ENCODE peak calls at places on chromosomes 13 and 19, in six cellular contexts. One of them, this sample, is unnamed. For H3K27me3, the result is how much of the 10 kb centered on the place peaks cover.

GRCh38 chr19:46391296-46392251 is 21.8 kb downstream of the CCDC8 start:
- DNase-seq in IMR-90: no peak
- DNase-seq in H1: no peak
- DNase-seq in neuronal stem cell: no peak
- DNase-seq in trophoblast cell: no peak
- DNase-seq in H9: no peak
- DNase-seq in this sample: no peak

GRCh38 chr13:35818577-35819165 is 312.5 kb downstream of the DCLK1 start:
- DNase-seq in H1: no peak
- DNase-seq in H9: no peak
- DNase-seq in trophoblast cell: peak
- DNase-seq in neuronal stem cell: peak
- DNase-seq in IMR-90: peak
- DNase-seq in this sample: peak

GRCh38 chr19:53881482-53882390 is at the start of gene PRKCG:
- DNase-seq in trophoblast cell: peak
- DNase-seq in H9: peak
- DNase-seq in H1: no peak
- DNase-seq in IMR-90: no peak
- DNase-seq in neuronal stem cell: peak
- DNase-seq in this sample: peak

GRCh38 chr13:100722517-100722916 is 47.9 kb upstream of the TMTC4 start:
- DNase-seq in H1: no peak
- DNase-seq in neuronal stem cell: no peak
- DNase-seq in H9: peak
- DNase-seq in trophoblast cell: no peak
- DNase-seq in IMR-90: no peak
- DNase-seq in this sample: no peak

GRCh38 chr19:33005440-33005839 is 33.4 kb downstream of the FAAP24 start:
- DNase-seq in trophoblast cell: peak
- DNase-seq in H9: no peak
- DNase-seq in neuronal stem cell: no peak
- DNase-seq in H1: no peak
- DNase-seq in IMR-90: no peak
- DNase-seq in this sample: no peak

GRCh38 chr19:55527197-55528029 is 9.5 kb downstream of the SBK2 start:
- DNase-seq in H9: no peak
- DNase-seq in IMR-90: no peak
- DNase-seq in H1: no peak
- DNase-seq in trophoblast cell: no peak
- DNase-seq in neuronal stem cell: no peak
- DNase-seq in this sample: no peak

GRCh38 chr19:36378625-36379509 is at the start of gene ZFP14:
- DNase-seq in H9: peak
- DNase-seq in trophoblast cell: peak
- DNase-seq in neuronal stem cell: peak
- DNase-seq in H1: peak
- DNase-seq in IMR-90: peak
- DNase-seq in this sample: peak

GRCh38 chr19:33872445-33873320 is 76.0 kb downstream of the KCTD15 start:
- DNase-seq in IMR-90: no peak
- DNase-seq in H1: no peak
- DNase-seq in trophoblast cell: peak
- DNase-seq in H9: no peak
- DNase-seq in neuronal stem cell: no peak
- DNase-seq in this sample: no peak

GRCh38 chr19:10621966-10622365 is 3.4 kb upstream of the SLC44A2 start:
- DNase-seq in IMR-90: no peak
- DNase-seq in neuronal stem cell: no peak
- DNase-seq in trophoblast cell: no peak
- DNase-seq in H9: no peak
- DNase-seq in H1: no peak
- DNase-seq in this sample: no peak

GRCh38 chr19:40394816-40395210 is 4.8 kb upstream of the HIPK4 start:
- DNase-seq in IMR-90: no peak
- DNase-seq in H9: no peak
- DNase-seq in neuronal stem cell: no peak
- DNase-seq in H1: no peak
- DNase-seq in trophoblast cell: no peak
- DNase-seq in this sample: no peak

GRCh38 chr13:68810660-68811059 is 1297.0 kb upstream of the ATXN8OS start:
- DNase-seq in H9: no peak
- DNase-seq in neuronal stem cell: peak
- DNase-seq in trophoblast cell: peak
- DNase-seq in IMR-90: no peak
- DNase-seq in H1: no peak
- DNase-seq in this sample: no peak

GRCh38 chr19:19259741-19260140 is 13.4 kb downstream of the TM6SF2 start:
- DNase-seq in trophoblast cell: no peak
- DNase-seq in neuronal stem cell: no peak
- DNase-seq in H9: peak
- DNase-seq in H1: no peak
- DNase-seq in IMR-90: peak
- DNase-seq in this sample: peak

GRCh38 chr19:17576758-17577532 is 21.5 kb downstream of the COLGALT1 start:
- DNase-seq in H9: peak
- DNase-seq in trophoblast cell: no peak
- DNase-seq in IMR-90: no peak
- DNase-seq in H1: peak
- DNase-seq in neuronal stem cell: peak
- DNase-seq in this sample: no peak

GRCh38 chr13:24228852-24229458 is 68.4 kb downstream of the SPATA13 start:
- DNase-seq in H9: no peak
- DNase-seq in H1: no peak
- DNase-seq in IMR-90: peak
- DNase-seq in trophoblast cell: peak
- DNase-seq in neuronal stem cell: peak
- DNase-seq in this sample: peak

DNA sequence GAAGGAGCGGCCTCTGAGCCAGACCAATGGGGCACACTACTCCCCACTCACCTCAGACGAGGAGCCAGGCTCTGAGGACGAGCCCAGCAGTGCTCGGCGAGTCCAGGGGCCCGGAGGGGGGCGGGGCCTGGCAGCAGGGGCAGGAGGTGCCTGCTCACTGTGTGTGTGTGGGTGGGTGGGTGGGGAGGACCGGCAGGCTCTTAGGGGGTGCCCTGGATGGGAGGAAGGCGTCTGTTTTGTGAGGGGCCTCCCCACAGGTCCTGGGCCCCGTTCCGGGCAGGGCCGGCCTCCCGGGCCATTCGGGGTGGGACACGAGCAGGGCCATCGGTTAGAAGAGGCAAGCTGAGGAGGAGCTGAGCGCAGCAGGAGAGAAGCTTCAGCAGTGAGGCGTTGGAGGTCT is 12.7 kb downstream of the PLEKHJ1 start:
- DNase-seq in IMR-90: no peak
- DNase-seq in neuronal stem cell: no peak
- DNase-seq in H9: no peak
- DNase-seq in H1: no peak
- DNase-seq in trophoblast cell: no peak
- DNase-seq in this sample: no peak
- H2AFZ ChIP-seq in IMR-90: no peak
- H2AFZ ChIP-seq in neuronal stem cell: no peak
- H2AFZ ChIP-seq in H9: no peak
- H2AFZ ChIP-seq in H1: no peak
- H2AFZ ChIP-seq in trophoblast cell: no peak
- H2AFZ ChIP-seq in this sample: no peak

DNA sequence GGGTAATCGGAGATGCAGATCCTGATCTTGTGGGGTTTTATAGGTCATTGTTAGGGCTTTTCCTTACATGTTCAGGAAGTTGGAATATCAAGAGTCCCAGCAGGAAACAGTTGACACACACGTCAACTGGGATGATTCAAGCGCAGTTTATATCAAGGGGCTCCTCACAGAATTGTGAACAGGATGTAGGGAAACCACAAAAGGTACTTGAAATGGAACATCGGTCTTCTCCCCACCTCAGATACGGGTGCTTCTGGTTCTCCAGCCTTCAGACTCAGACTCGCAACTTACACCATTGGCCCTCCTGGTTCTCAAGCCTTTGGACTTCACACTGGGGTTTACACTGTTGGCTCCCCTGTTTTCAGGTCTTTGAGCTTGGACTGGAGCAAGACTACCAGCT is 19.5 kb downstream of the ZNF557 start:
- DNase-seq in trophoblast cell: no peak
- DNase-seq in neuronal stem cell: no peak
- DNase-seq in H1: no peak
- DNase-seq in H9: no peak
- DNase-seq in IMR-90: no peak
- DNase-seq in this sample: no peak
- H3K4ac ChIP-seq in trophoblast cell: no peak
- H3K4ac ChIP-seq in neuronal stem cell: no peak
- H3K4ac ChIP-seq in H1: no peak
- H3K4ac ChIP-seq in H9: no peak
- H3K4ac ChIP-seq in IMR-90: no peak
- H3K4ac ChIP-seq in this sample: no peak

DNA sequence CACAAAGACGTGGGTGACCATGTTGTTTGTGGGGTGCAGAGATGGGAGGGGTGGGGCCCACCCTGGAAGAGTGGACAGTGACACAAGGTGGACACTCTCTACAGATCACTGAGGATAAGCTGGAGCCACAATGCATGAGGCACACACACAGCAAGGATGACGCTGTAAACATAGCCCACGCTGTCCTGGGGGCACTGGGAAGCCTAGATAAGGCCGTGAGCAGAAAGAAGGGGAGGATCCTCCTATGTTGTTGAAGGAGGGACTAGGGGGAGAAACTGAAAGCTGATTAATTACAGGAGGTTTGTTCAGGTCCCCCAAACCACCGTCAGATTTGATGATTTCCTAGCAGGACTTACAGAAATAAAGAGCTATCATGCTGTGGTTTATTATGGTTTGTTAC is 5.6 kb downstream of the KLK2 start:
- DNase-seq in H1: no peak
- DNase-seq in neuronal stem cell: no peak
- DNase-seq in H9: no peak
- DNase-seq in IMR-90: no peak
- DNase-seq in trophoblast cell: no peak
- DNase-seq in this sample: no peak
- H3K27me3 ChIP-seq in H1: under half
- H3K27me3 ChIP-seq in neuronal stem cell: under half
- H3K27me3 ChIP-seq in H9: under half
- H3K27me3 ChIP-seq in IMR-90: under half
- H3K27me3 ChIP-seq in trophoblast cell: under half
- H3K27me3 ChIP-seq in this sample: half or more

GRCh38 chr13:85651440-85651839 is 147.8 kb downstream of the SLITRK6 start:
- DNase-seq in H1: no peak
- DNase-seq in neuronal stem cell: no peak
- DNase-seq in IMR-90: peak
- DNase-seq in H9: no peak
- DNase-seq in trophoblast cell: peak
- DNase-seq in this sample: peak
- H2AFZ ChIP-seq in H1: no peak
- H2AFZ ChIP-seq in neuronal stem cell: no peak
- H2AFZ ChIP-seq in IMR-90: no peak
- H2AFZ ChIP-seq in H9: no peak
- H2AFZ ChIP-seq in trophoblast cell: no peak
- H2AFZ ChIP-seq in this sample: no peak

GRCh38 chr13:30319130-30319529 is 11.8 kb upstream of the KATNAL1 start:
- DNase-seq in neuronal stem cell: no peak
- DNase-seq in H9: no peak
- DNase-seq in H1: no peak
- DNase-seq in trophoblast cell: no peak
- DNase-seq in IMR-90: no peak
- DNase-seq in this sample: no peak
- H3K4ac ChIP-seq in neuronal stem cell: no peak
- H3K4ac ChIP-seq in H9: no peak
- H3K4ac ChIP-seq in H1: no peak
- H3K4ac ChIP-seq in trophoblast cell: no peak
- H3K4ac ChIP-seq in IMR-90: no peak
- H3K4ac ChIP-seq in this sample: no peak